ENCODE peak calls at places on chromosomes 12 and 14, in five cellular contexts. U is endodermal cell, Q is NCI-H2081, N is posterior vena cava, O is BE2C. W is an unnamed sample.

GRCh38 chr14:100230361-100230760 is 8.6 kb upstream of the YY1 start:
- DNase-seq in U (no peak), N (no peak), Q (no peak), O (no peak), W (no peak)

GRCh38 chr12:124637586-124637985 is 70.2 kb upstream of the NCOR2 start:
- DNase-seq in Q (no peak), O (no peak), N (no peak), U (no peak), W (no peak)

GRCh38 chr12:116736962-116737773 is 701 bp downstream of the SPRING1 start:
- DNase-seq in Q (no peak), O (no peak), N (no peak), U (peak; percentile 77), W (no peak)

GRCh38 chr12:50297027-50297426 is 13.7 kb upstream of the LIMA1 start:
- DNase-seq in Q (no peak), N (no peak), O (no peak), U (no peak), W (no peak)

GRCh38 chr14:100827751-100828447 is 2.0 kb downstream of the MEG3 start:
- DNase-seq in Q (peak; percentile 17), U (no peak), O (peak; percentile 87), N (no peak), W (no peak)

GRCh38 chr14:101898416-101898815 is 66.0 kb upstream of the DYNC1H1 start:
- DNase-seq in U (no peak), O (no peak), N (no peak), Q (no peak), W (no peak)

GRCh38 chr12:19045421-19045820 is 84.1 kb upstream of the PLEKHA5 start:
- DNase-seq in U (no peak), Q (no peak), N (no peak), O (no peak), W (no peak)

GRCh38 chr12:41962171-41962572 is 182.5 kb downstream of the GXYLT1 start:
- DNase-seq in U (no peak), N (peak; percentile 88), Q (peak; percentile 58), O (peak; percentile 68), W (no peak)

GRCh38 chr12:27277846-27278260 is 33.8 kb downstream of the STK38L start:
- DNase-seq in Q (no peak), N (no peak), O (no peak), U (no peak), W (no peak)

GRCh38 chr12:19474147-19474546 is 34.9 kb downstream of the AEBP2 start:
- DNase-seq in O (no peak), U (no peak), Q (no peak), N (no peak), W (no peak)

GRCh38 chr12:7047318-7047717 is 13.2 kb upstream of the C1S start:
- DNase-seq in Q (no peak), O (no peak), U (no peak), N (no peak), W (no peak)